ENCODE peak calls at places on chromosomes 1 and 21, in seven cellular contexts. N is fibroblast of lung, U is A673, X is PC-3, C is GM12878, E is mammary epithelial cell, Y is neural progenitor cell. B is an unnamed sample.

GRCh38 chr21:46253610-46254124 is 25.1 kb upstream of the LSS start:
- DNase-seq in N (no peak), X (no peak), C (peak; percentile 89), E (no peak), Y (no peak), U (peak; percentile 52), B (no peak)

GRCh38 chr1:246583448-246584185 is 17.4 kb downstream of the CNST start:
- DNase-seq in N (no peak), C (no peak), X (no peak), Y (no peak), E (no peak), U (no peak), B (no peak)

GRCh38 chr1:69913967-69914366 is 291.4 kb downstream of the LRRC40 start:
- DNase-seq in X (no peak), U (peak; percentile 14), C (no peak), Y (no peak), E (no peak), N (peak; percentile 77), B (no peak)

GRCh38 chr1:167441222-167441621 is 77.1 kb downstream of the CD247 start:
- DNase-seq in Y (no peak), X (peak; percentile 21), U (no peak), E (no peak), C (no peak), N (no peak), B (no peak)

GRCh38 chr1:95097426-95097825 is 19.7 kb upstream of the TLCD4 start:
- DNase-seq in X (no peak), Y (no peak), E (no peak), C (no peak), U (no peak), N (no peak), B (no peak)

GRCh38 chr1:41920658-41921057 is 1.9 kb upstream of the HIVEP3 start:
- DNase-seq in N (peak; percentile 83), C (no peak), E (peak; percentile 77), Y (no peak), U (peak; percentile 9), X (peak; percentile 88), B (no peak)

GRCh38 chr1:27891196-27891889 is 19.0 kb downstream of the THEMIS2 start:
- DNase-seq in U (no peak), X (no peak), Y (no peak), N (no peak), C (peak; percentile 86), E (no peak), B (peak; percentile 19)

GRCh38 chr1:61450454-61451213 is 274.3 kb downstream of the TM2D1 start:
- DNase-seq in X (peak; percentile 55), E (no peak), N (peak; percentile 20), C (no peak), Y (no peak), U (no peak), B (no peak)

GRCh38 chr1:201759194-201759814 is 69.7 kb upstream of the IPO9 start:
- DNase-seq in Y (no peak), U (no peak), C (no peak), E (no peak), N (peak; percentile 90), X (no peak), B (no peak)

GRCh38 chr1:12047120-12047876 is 15.8 kb upstream of the TNFRSF8 start:
- DNase-seq in X (no peak), Y (no peak), N (peak; percentile 87), U (no peak), C (peak; percentile 94), E (no peak), B (peak; percentile 90)

GRCh38 chr1:110674337-110675059 is at the start of gene KCNA3:
- DNase-seq in U (peak; percentile 54), X (no peak), N (no peak), E (no peak), C (no peak), Y (peak; percentile 91), B (peak; percentile 66)

GRCh38 chr1:33824971-33825370 is 38.9 kb upstream of the HMGB4 start:
- DNase-seq in Y (no peak), N (no peak), X (no peak), E (no peak), C (no peak), U (no peak), B (no peak)

GRCh38 chr1:198656500-198656932 is 17.7 kb downstream of the PTPRC start:
- DNase-seq in C (no peak), U (no peak), E (peak; percentile 21), Y (no peak), N (no peak), X (peak; percentile 90), B (no peak)

GRCh38 chr1:167463856-167464565 is 54.3 kb downstream of the CD247 start:
- DNase-seq in C (no peak), U (no peak), X (no peak), E (no peak), N (no peak), Y (peak; percentile 49), B (no peak)

GRCh38 chr1:153849487-153850185 is 73.1 kb downstream of the GATAD2B start:
- DNase-seq in E (no peak), N (no peak), X (no peak), Y (no peak), C (peak; percentile 78), U (no peak), B (peak; percentile 78)

GRCh38 chr1:228903573-228904122 is 168.4 kb downstream of the RHOU start:
- DNase-seq in U (no peak), X (no peak), Y (no peak), E (no peak), C (no peak), N (peak; percentile 6), B (no peak)

GRCh38 chr1:228904222-228904621 is 168.9 kb downstream of the RHOU start:
- DNase-seq in E (no peak), Y (no peak), X (no peak), U (no peak), C (no peak), N (no peak), B (no peak)

GRCh38 chr1:228900993-228901392 is 165.7 kb downstream of the RHOU start:
- DNase-seq in X (no peak), E (no peak), C (no peak), U (no peak), Y (no peak), N (peak; percentile 50), B (no peak)

GRCh38 chr1:228901936-228902681 is 166.8 kb downstream of the RHOU start:
- DNase-seq in U (no peak), N (no peak), C (no peak), E (no peak), Y (no peak), X (no peak), B (no peak)

DNA sequence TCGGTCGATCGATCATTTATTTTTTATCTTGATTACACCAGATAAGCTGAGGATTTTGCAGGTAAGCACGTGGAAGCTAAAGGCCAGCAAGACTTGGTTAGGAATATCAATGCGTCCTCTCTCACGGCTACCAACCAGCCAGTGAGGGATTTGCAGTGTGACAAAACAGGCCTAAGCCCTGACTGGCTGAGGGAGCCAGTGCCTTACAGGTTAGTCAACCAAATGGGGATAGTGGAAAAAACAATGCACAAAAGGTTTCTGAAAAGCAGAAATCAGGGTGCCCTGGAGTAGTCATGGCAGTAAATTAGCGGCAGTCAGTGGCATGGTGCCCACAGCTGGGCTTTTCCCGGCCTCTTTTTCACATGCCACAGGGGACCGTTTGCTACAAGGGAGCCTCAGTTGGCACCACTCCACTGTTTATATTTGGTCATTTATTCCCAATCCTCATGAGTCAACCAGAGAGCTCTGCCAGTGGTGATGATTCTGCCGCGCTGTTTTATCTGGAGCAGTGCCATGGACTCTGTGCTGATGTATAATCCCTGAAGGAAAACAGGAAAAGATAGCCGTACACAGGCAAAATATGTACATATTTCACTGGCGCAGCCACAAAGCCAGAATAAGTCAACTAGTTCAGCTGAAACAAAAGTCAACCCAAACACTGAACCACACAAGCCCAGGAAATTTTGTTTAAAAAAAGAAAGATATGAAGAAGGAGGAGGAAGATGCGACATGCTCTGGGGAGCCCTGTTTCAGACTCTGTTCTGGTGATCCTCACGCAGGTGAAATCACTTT is 167.7 kb downstream of the RHOU start:
- DNase-seq in U (peak; percentile 76), X (peak; percentile 99), Y (no peak), E (peak; percentile 92), C (no peak), N (peak; percentile 97), B (no peak)
- H3K27ac ChIP-seq in U (no peak overlapping the region), X (no peak overlapping the region), Y (no peak overlapping the region), E (no peak overlapping the region), C (no peak overlapping the region), N (no peak overlapping the region), B (no peak overlapping the region)

DNA sequence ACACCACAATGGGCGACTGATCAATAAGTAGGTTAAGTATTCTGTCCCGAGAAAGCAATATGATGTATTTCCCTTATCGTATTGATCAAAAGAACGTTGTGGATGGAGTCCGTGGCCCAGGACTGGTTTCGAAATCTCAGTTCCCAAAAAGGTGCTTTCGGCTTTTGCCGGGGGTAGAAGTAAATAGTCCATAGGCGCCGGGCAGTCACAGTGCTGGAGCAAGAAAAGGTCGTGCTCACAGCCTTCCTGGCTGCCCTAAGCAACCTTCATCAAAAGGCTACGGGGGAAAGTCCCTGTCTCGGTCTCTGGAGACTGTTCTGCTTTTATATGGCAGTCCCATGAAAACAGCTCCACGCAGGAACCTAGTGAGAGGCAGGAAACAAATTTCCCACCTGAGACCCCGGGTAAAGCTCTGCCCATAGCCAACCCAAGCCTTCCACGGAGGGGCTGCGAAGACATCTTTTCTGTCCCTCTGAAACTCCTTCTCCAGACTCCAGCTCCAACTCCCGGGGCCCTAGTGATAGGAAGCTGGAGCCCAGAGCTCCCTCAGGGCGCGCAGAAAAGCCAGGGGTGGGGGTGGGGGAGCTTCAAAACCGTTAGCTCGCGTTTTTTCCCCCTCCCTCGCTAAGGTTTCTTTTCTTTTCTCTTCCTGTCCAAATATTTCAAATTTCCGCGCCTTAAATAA is 7.0 kb downstream of the CDKN2C start:
- DNase-seq in E (peak; percentile 25), Y (peak; percentile 48), X (peak; percentile 52), N (peak; percentile 52), U (peak; percentile 87), C (no peak), B (peak; percentile 23)
- TF ChIP-seq EZH2 in E (no peak), Y (peak; percentile 49), X (no peak), N (no peak), U (no peak), C (no peak), B (no peak)

GRCh38 chr1:212825798-212826452 is 21.5 kb downstream of the SPATA45 start:
- DNase-seq in X (no peak), C (no peak), U (no peak), E (peak; percentile 18), Y (no peak), N (no peak), B (no peak)

GRCh38 chr1:212827377-212827776 is 20.1 kb downstream of the SPATA45 start:
- DNase-seq in E (no peak), U (no peak), X (no peak), Y (no peak), N (no peak), C (no peak), B (no peak)

GRCh38 chr1:212828395-212828794 is 19.1 kb downstream of the SPATA45 start:
- DNase-seq in N (no peak), E (no peak), C (no peak), Y (no peak), X (no peak), U (no peak), B (no peak)

GRCh38 chr1:212824201-212824600 is 23.2 kb downstream of the SPATA45 start:
- DNase-seq in U (no peak), C (no peak), X (no peak), E (no peak), N (no peak), Y (no peak), B (no peak)

GRCh38 chr1:212827831-212828278 is 19.6 kb downstream of the SPATA45 start:
- DNase-seq in X (no peak), Y (no peak), U (no peak), E (no peak), C (no peak), N (no peak), B (no peak)
- H3K27ac ChIP-seq in X (no peak overlapping the region), Y (no peak overlapping the region), U (no peak overlapping the region), E (no peak overlapping the region), C (no peak overlapping the region), N (no peak overlapping the region), B (no peak overlapping the region)

GRCh38 chr1:63323866-63324778 is 1.8 kb downstream of the FOXD3 start:
- DNase-seq in U (no peak), N (no peak), E (no peak), C (no peak), Y (peak; percentile 81), X (no peak), B (no peak)
- TF ChIP-seq EZH2 in U (no peak), N (peak; percentile 98), E (peak; percentile 92), C (no peak), Y (peak; percentile 98), X (no peak), B (no peak)